ENCODE peak calls at places on chromosome 9, in five cellular contexts. One of them, this sample, is unnamed.
A peak's percentile ranks its signal among the peaks of the same experiment; 100 is the strongest.

GRCh38 chr9:111352545-111352944 is 22.5 kb upstream of the OR2K2 start:
- DNase-seq in HCT116: no peak
- DNase-seq in fibroblast of the aortic adventitia: no peak
- DNase-seq in skeletal muscle cell: no peak
- DNase-seq in psoas muscle: no peak
- DNase-seq in this sample: peak; percentile 26

GRCh38 chr9:135075234-135076142 is 12.0 kb upstream of the OLFM1 start:
- DNase-seq in HCT116: no peak
- DNase-seq in fibroblast of the aortic adventitia: peak; percentile 2
- DNase-seq in skeletal muscle cell: no peak
- DNase-seq in psoas muscle: peak; percentile 63
- DNase-seq in this sample: no peak

GRCh38 chr9:93011114-93011513 is 47.4 kb upstream of the SUSD3 start:
- DNase-seq in HCT116: no peak
- DNase-seq in fibroblast of the aortic adventitia: no peak
- DNase-seq in skeletal muscle cell: no peak
- DNase-seq in psoas muscle: no peak
- DNase-seq in this sample: no peak

GRCh38 chr9:95025213-95026170 is 292.0 kb downstream of the FANCC start:
- DNase-seq in HCT116: no peak
- DNase-seq in fibroblast of the aortic adventitia: peak; percentile 85
- DNase-seq in skeletal muscle cell: peak; percentile 67
- DNase-seq in psoas muscle: peak; percentile 68
- DNase-seq in this sample: no peak

GRCh38 chr9:81976351-81976750 is 12.2 kb upstream of the SPATA31D1 start:
- DNase-seq in HCT116: no peak
- DNase-seq in fibroblast of the aortic adventitia: no peak
- DNase-seq in skeletal muscle cell: no peak
- DNase-seq in psoas muscle: no peak
- DNase-seq in this sample: no peak

GRCh38 chr9:33445941-33446506 is 1.4 kb downstream of the AQP3 start:
- DNase-seq in HCT116: no peak
- DNase-seq in fibroblast of the aortic adventitia: no peak
- DNase-seq in skeletal muscle cell: no peak
- DNase-seq in psoas muscle: no peak
- DNase-seq in this sample: no peak

GRCh38 chr9:18746631-18747030 is 272.7 kb downstream of the ADAMTSL1 start:
- DNase-seq in HCT116: no peak
- DNase-seq in fibroblast of the aortic adventitia: no peak
- DNase-seq in skeletal muscle cell: no peak
- DNase-seq in psoas muscle: no peak
- DNase-seq in this sample: no peak

GRCh38 chr9:38036359-38037084 is 32.5 kb downstream of the SHB start:
- DNase-seq in HCT116: no peak
- DNase-seq in fibroblast of the aortic adventitia: peak; percentile 60
- DNase-seq in skeletal muscle cell: no peak
- DNase-seq in psoas muscle: peak; percentile 34
- DNase-seq in this sample: no peak

GRCh38 chr9:134661791-134662142 is 20.2 kb downstream of the COL5A1 start:
- DNase-seq in HCT116: no peak
- DNase-seq in fibroblast of the aortic adventitia: no peak
- DNase-seq in skeletal muscle cell: no peak
- DNase-seq in psoas muscle: peak; percentile 46
- DNase-seq in this sample: no peak

GRCh38 chr9:35811364-35812024 is 568 bp downstream of the SPAG8 start:
- DNase-seq in HCT116: no peak
- DNase-seq in fibroblast of the aortic adventitia: peak; percentile 39
- DNase-seq in skeletal muscle cell: no peak
- DNase-seq in psoas muscle: no peak
- DNase-seq in this sample: no peak

GRCh38 chr9:105858877-105859276 is 164.5 kb downstream of the TMEM38B start:
- DNase-seq in HCT116: no peak
- DNase-seq in fibroblast of the aortic adventitia: no peak
- DNase-seq in skeletal muscle cell: no peak
- DNase-seq in psoas muscle: no peak
- DNase-seq in this sample: no peak

GRCh38 chr9:70534471-70534870 is 120.0 kb upstream of the KLF9 start:
- DNase-seq in HCT116: no peak
- DNase-seq in fibroblast of the aortic adventitia: peak; percentile 53
- DNase-seq in skeletal muscle cell: no peak
- DNase-seq in psoas muscle: no peak
- DNase-seq in this sample: no peak

GRCh38 chr9:76732341-76732958 is 31.8 kb upstream of the PCA3 start:
- DNase-seq in HCT116: no peak
- DNase-seq in fibroblast of the aortic adventitia: no peak
- DNase-seq in skeletal muscle cell: peak; percentile 35
- DNase-seq in psoas muscle: no peak
- DNase-seq in this sample: no peak

GRCh38 chr9:120914953-120915352 is 11.6 kb downstream of the TRAF1 start:
- DNase-seq in HCT116: no peak
- DNase-seq in fibroblast of the aortic adventitia: no peak
- DNase-seq in skeletal muscle cell: peak; percentile 26
- DNase-seq in psoas muscle: no peak
- DNase-seq in this sample: no peak

GRCh38 chr9:98218562-98219363 is 26.3 kb upstream of the CORO2A start:
- DNase-seq in HCT116: no peak
- DNase-seq in fibroblast of the aortic adventitia: no peak
- DNase-seq in skeletal muscle cell: no peak
- DNase-seq in psoas muscle: no peak
- DNase-seq in this sample: no peak

GRCh38 chr9:22381170-22381569 is 65.5 kb upstream of the DMRTA1 start:
- DNase-seq in HCT116: no peak
- DNase-seq in fibroblast of the aortic adventitia: no peak
- DNase-seq in skeletal muscle cell: no peak
- DNase-seq in psoas muscle: no peak
- DNase-seq in this sample: no peak

GRCh38 chr9:13902286-13902685 is 411.7 kb downstream of the NFIB start:
- DNase-seq in HCT116: no peak
- DNase-seq in fibroblast of the aortic adventitia: no peak
- DNase-seq in skeletal muscle cell: no peak
- DNase-seq in psoas muscle: no peak
- DNase-seq in this sample: no peak

GRCh38 chr9:134936021-134936761 is 18.5 kb upstream of the FCN1 start:
- DNase-seq in HCT116: no peak
- DNase-seq in fibroblast of the aortic adventitia: no peak
- DNase-seq in skeletal muscle cell: no peak
- DNase-seq in psoas muscle: no peak
- DNase-seq in this sample: no peak

GRCh38 chr9:20582150-20582549 is 40.1 kb downstream of the MLLT3 start:
- DNase-seq in HCT116: no peak
- DNase-seq in fibroblast of the aortic adventitia: no peak
- DNase-seq in skeletal muscle cell: no peak
- DNase-seq in psoas muscle: no peak
- DNase-seq in this sample: no peak

GRCh38 chr9:75692309-75692708 is 198.2 kb upstream of the PCSK5 start:
- DNase-seq in HCT116: no peak
- DNase-seq in fibroblast of the aortic adventitia: no peak
- DNase-seq in skeletal muscle cell: no peak
- DNase-seq in psoas muscle: no peak
- DNase-seq in this sample: no peak

GRCh38 chr9:92648447-92649406 is 21.2 kb downstream of the IPPK start:
- DNase-seq in HCT116: no peak
- DNase-seq in fibroblast of the aortic adventitia: no peak
- DNase-seq in skeletal muscle cell: no peak
- DNase-seq in psoas muscle: no peak
- DNase-seq in this sample: no peak

GRCh38 chr9:74478606-74479005 is 18.5 kb upstream of the RORB start:
- DNase-seq in HCT116: no peak
- DNase-seq in fibroblast of the aortic adventitia: no peak
- DNase-seq in skeletal muscle cell: no peak
- DNase-seq in psoas muscle: no peak
- DNase-seq in this sample: no peak

GRCh38 chr9:114524401-114524800 is 19.1 kb upstream of the WHRN start:
- DNase-seq in HCT116: no peak
- DNase-seq in fibroblast of the aortic adventitia: no peak
- DNase-seq in skeletal muscle cell: no peak
- DNase-seq in psoas muscle: no peak
- DNase-seq in this sample: no peak

GRCh38 chr9:136567651-136568287 is 21.9 kb upstream of the NOTCH1 start:
- DNase-seq in HCT116: peak; percentile 57
- DNase-seq in fibroblast of the aortic adventitia: peak; percentile 60
- DNase-seq in skeletal muscle cell: peak; percentile 34
- DNase-seq in psoas muscle: peak; percentile 70
- DNase-seq in this sample: no peak

GRCh38 chr9:10605388-10605787 is 7.4 kb downstream of the PTPRD start:
- DNase-seq in HCT116: no peak
- DNase-seq in fibroblast of the aortic adventitia: no peak
- DNase-seq in skeletal muscle cell: no peak
- DNase-seq in psoas muscle: no peak
- DNase-seq in this sample: no peak

GRCh38 chr9:89661391-89661949 is 56.7 kb downstream of the GADD45G start:
- DNase-seq in HCT116: no peak
- DNase-seq in fibroblast of the aortic adventitia: no peak
- DNase-seq in skeletal muscle cell: no peak
- DNase-seq in psoas muscle: no peak
- DNase-seq in this sample: no peak
- H3K4me3 ChIP-seq in HCT116: no peak overlapping the region
- H3K4me3 ChIP-seq in fibroblast of the aortic adventitia: no peak overlapping the region
- H3K4me3 ChIP-seq in skeletal muscle cell: no peak overlapping the region
- H3K4me3 ChIP-seq in psoas muscle: peak overlapping the region; percentile 65
- H3K4me3 ChIP-seq in this sample: no peak overlapping the region

DNA sequence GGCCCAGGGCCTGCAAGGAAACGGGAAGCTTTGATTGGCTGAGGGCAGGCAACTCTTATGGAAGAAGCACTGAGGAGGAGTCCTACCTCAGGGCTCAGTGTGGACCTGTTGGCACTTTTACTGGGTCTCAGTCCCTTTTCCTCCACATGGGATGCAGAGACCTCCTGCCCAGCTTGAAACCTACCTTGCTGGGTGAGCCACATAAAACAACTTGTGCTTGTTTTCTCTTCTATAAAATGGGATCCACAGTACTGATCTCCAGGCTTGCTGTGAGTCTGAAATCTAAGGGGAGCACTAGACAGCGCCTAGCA is 4.0 kb upstream of the SET start:
- DNase-seq in HCT116: no peak
- DNase-seq in fibroblast of the aortic adventitia: no peak
- DNase-seq in skeletal muscle cell: no peak
- DNase-seq in psoas muscle: no peak
- DNase-seq in this sample: no peak
- H3K4me3 ChIP-seq in HCT116: peak overlapping the region; percentile 96
- H3K4me3 ChIP-seq in fibroblast of the aortic adventitia: peak overlapping the region; percentile 86
- H3K4me3 ChIP-seq in skeletal muscle cell: no peak overlapping the region
- H3K4me3 ChIP-seq in psoas muscle: no peak overlapping the region
- H3K4me3 ChIP-seq in this sample: peak overlapping the region; percentile 97

GRCh38 chr9:131674425-131675421 is 65.2 kb downstream of the RAPGEF1 start:
- DNase-seq in HCT116: no peak
- DNase-seq in fibroblast of the aortic adventitia: no peak
- DNase-seq in skeletal muscle cell: no peak
- DNase-seq in psoas muscle: no peak
- DNase-seq in this sample: no peak
- H3K4me3 ChIP-seq in HCT116: no peak overlapping the region
- H3K4me3 ChIP-seq in fibroblast of the aortic adventitia: no peak overlapping the region
- H3K4me3 ChIP-seq in skeletal muscle cell: no peak overlapping the region
- H3K4me3 ChIP-seq in psoas muscle: no peak overlapping the region
- H3K4me3 ChIP-seq in this sample: no peak overlapping the region

GRCh38 chr9:7056237-7056636 is 298.5 kb downstream of the KDM4C start:
- DNase-seq in HCT116: no peak
- DNase-seq in fibroblast of the aortic adventitia: no peak
- DNase-seq in skeletal muscle cell: no peak
- DNase-seq in psoas muscle: no peak
- DNase-seq in this sample: no peak
- H3K4me3 ChIP-seq in HCT116: no peak overlapping the region
- H3K4me3 ChIP-seq in fibroblast of the aortic adventitia: no peak overlapping the region
- H3K4me3 ChIP-seq in skeletal muscle cell: no peak overlapping the region
- H3K4me3 ChIP-seq in psoas muscle: no peak overlapping the region
- H3K4me3 ChIP-seq in this sample: no peak overlapping the region

GRCh38 chr9:110030632-110031031 is 177.3 kb downstream of the C9orf152 start:
- DNase-seq in HCT116: no peak
- DNase-seq in fibroblast of the aortic adventitia: peak; percentile 43
- DNase-seq in skeletal muscle cell: no peak
- DNase-seq in psoas muscle: no peak
- DNase-seq in this sample: no peak

GRCh38 chr9:110029422-110029814 is 178.5 kb downstream of the C9orf152 start:
- DNase-seq in HCT116: no peak
- DNase-seq in fibroblast of the aortic adventitia: peak; percentile 91
- DNase-seq in skeletal muscle cell: peak; percentile 92
- DNase-seq in psoas muscle: no peak
- DNase-seq in this sample: no peak

GRCh38 chr9:110028281-110029075 is 179.5 kb downstream of the C9orf152 start:
- DNase-seq in HCT116: no peak
- DNase-seq in fibroblast of the aortic adventitia: no peak
- DNase-seq in skeletal muscle cell: no peak
- DNase-seq in psoas muscle: no peak
- DNase-seq in this sample: no peak

GRCh38 chr9:110031511-110032173 is 176.3 kb downstream of the C9orf152 start:
- DNase-seq in HCT116: no peak
- DNase-seq in fibroblast of the aortic adventitia: peak; percentile 82
- DNase-seq in skeletal muscle cell: peak; percentile 61
- DNase-seq in psoas muscle: no peak
- DNase-seq in this sample: no peak

DNA sequence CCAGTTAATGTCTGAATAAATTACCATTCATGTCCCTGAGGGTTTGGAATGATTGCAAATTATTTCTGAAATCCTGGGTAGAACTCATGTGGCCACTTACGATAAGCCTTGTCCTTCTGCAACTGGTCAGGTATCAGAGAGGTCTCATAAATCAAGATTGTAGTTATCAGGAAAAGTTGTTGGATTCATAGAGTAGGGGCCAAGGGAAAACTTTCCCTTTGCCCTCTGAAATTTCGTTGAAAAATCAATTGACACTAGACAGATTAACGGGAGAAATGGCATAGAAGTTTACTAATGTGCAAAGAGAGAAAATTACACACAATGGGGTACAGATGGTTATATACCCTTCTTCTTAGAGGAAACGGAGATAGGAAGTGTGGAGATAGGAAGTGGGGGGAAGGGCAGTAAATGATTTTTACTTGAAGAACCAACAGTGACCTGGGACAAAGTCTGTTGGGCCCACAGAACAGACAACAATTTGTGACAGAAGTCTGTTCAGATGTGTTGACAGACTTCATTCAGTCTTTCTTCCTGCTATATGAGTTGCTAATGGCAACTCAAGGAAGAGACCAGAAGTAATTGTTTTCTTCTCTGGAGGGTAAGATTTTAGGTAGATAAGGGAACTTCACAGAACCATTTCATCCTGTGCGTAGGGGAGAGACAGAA is 178.0 kb downstream of the C9orf152 start:
- DNase-seq in HCT116: no peak
- DNase-seq in fibroblast of the aortic adventitia: no peak
- DNase-seq in skeletal muscle cell: no peak
- DNase-seq in psoas muscle: no peak
- DNase-seq in this sample: no peak
- H3K4me3 ChIP-seq in HCT116: no peak overlapping the region
- H3K4me3 ChIP-seq in fibroblast of the aortic adventitia: no peak overlapping the region
- H3K4me3 ChIP-seq in skeletal muscle cell: no peak overlapping the region
- H3K4me3 ChIP-seq in psoas muscle: no peak overlapping the region
- H3K4me3 ChIP-seq in this sample: no peak overlapping the region

GRCh38 chr9:127140842-127141675 is 18.6 kb upstream of the ANGPTL2 start:
- DNase-seq in HCT116: no peak
- DNase-seq in fibroblast of the aortic adventitia: no peak
- DNase-seq in skeletal muscle cell: no peak
- DNase-seq in psoas muscle: no peak
- DNase-seq in this sample: no peak
- H3K4me3 ChIP-seq in HCT116: no peak overlapping the region
- H3K4me3 ChIP-seq in fibroblast of the aortic adventitia: no peak overlapping the region
- H3K4me3 ChIP-seq in skeletal muscle cell: no peak overlapping the region
- H3K4me3 ChIP-seq in psoas muscle: no peak overlapping the region
- H3K4me3 ChIP-seq in this sample: no peak overlapping the region

This sample was measured in LNCaP clone FGC.